ENCODE peak calls at places on chromosomes 11 and 22, in four cellular contexts. W is ovary, A is IMR-90, K is stomach. B is an unnamed sample.

GRCh38 chr22:22343603-22344276 is 99.2 kb downstream of the VPREB1 start:
- DNase-seq in A (no peak), K (no peak), W (no peak), B (no peak)

GRCh38 chr11:100545970-100546369 is 141.1 kb upstream of the ARHGAP42 start:
- DNase-seq in W (no peak), K (no peak), A (no peak), B (no peak)

GRCh38 chr11:122733301-122733686 is 77.8 kb downstream of the UBASH3B start:
- DNase-seq in A (peak; percentile 92), K (no peak), W (no peak), B (no peak)

GRCh38 chr11:120086651-120087050 is 51.3 kb downstream of the TRIM29 start:
- DNase-seq in A (no peak), W (no peak), K (no peak), B (no peak)

GRCh38 chr11:20016526-20016925 is 143.7 kb downstream of the DBX1 start:
- DNase-seq in W (no peak), K (no peak), A (no peak), B (no peak)

GRCh38 chr11:95764267-95764898 is 25.2 kb downstream of the FAM76B start:
- DNase-seq in A (peak; percentile 67), K (no peak), W (no peak), B (no peak)

GRCh38 chr22:31935961-31936635 is 8.2 kb upstream of the YWHAH start:
- DNase-seq in A (no peak), W (no peak), K (no peak), B (no peak)

GRCh38 chr11:91794146-91794545 is 430.5 kb upstream of the FAT3 start:
- DNase-seq in A (no peak), W (no peak), K (no peak), B (no peak)

GRCh38 chr11:119427279-119427678 is 4.3 kb upstream of the THY1 start:
- DNase-seq in W (no peak), A (no peak), K (no peak), B (no peak)

GRCh38 chr22:40668611-40669390 is 10.5 kb upstream of the MCHR1 start:
- DNase-seq in K (no peak), A (peak; percentile 89), W (no peak), B (no peak)

GRCh38 chr11:124719534-124719933 is 20.2 kb upstream of the NRGN start:
- DNase-seq in A (no peak), K (no peak), W (no peak), B (no peak)

GRCh38 chr11:124717421-124717785 is 22.3 kb upstream of the NRGN start:
- DNase-seq in W (no peak), A (peak; percentile 59), K (no peak), B (no peak)

GRCh38 chr11:124716596-124716995 is 23.1 kb upstream of the NRGN start:
- DNase-seq in K (no peak), W (no peak), A (peak; percentile 27), B (no peak)

GRCh38 chr11:124718801-124719200 is 20.9 kb upstream of the NRGN start:
- DNase-seq in W (no peak), K (no peak), A (no peak), B (no peak)

GRCh38 chr11:124717786-124718634 is 21.7 kb upstream of the NRGN start:
- DNase-seq in K (no peak), A (peak; percentile 34), W (no peak), B (no peak)
- H3K27me3 ChIP-seq in K (peaks cover 82% of the 10 kb centered on the region), A (peaks cover 33% of the 10 kb centered on the region), W (no peaks in the 10 kb centered on the region), B (no peaks in the 10 kb centered on the region)

DNA sequence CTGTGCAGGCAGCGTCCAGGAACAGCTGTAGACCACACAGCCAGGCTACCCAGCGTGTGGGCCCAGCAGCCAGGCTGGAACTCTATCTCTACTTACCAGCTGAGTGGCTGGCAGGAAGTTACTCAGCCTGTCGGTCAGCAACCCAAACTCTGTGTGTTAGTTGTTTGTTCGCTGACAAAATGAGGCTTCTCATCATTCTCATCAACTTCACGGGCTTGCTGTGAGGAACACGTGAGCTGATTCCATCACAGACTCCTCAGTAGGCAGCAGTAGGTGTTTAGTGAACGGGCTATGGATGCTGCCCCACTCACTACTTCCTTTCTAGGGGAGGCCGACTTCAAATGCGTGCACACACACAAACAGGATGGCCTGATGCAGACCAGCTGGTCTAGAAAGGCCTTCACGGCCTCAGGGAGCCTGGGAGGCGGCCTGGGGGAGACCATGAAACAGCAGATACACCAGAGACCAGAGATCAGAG is 830 bp upstream of the SPDYC start:
- DNase-seq in K (no peak), A (peak; percentile 55), W (no peak), B (no peak)
- H3K27ac ChIP-seq in K (no peak overlapping the region), A (peak overlapping the region; percentile 72), W (no peak overlapping the region), B (no peak overlapping the region)

DNA sequence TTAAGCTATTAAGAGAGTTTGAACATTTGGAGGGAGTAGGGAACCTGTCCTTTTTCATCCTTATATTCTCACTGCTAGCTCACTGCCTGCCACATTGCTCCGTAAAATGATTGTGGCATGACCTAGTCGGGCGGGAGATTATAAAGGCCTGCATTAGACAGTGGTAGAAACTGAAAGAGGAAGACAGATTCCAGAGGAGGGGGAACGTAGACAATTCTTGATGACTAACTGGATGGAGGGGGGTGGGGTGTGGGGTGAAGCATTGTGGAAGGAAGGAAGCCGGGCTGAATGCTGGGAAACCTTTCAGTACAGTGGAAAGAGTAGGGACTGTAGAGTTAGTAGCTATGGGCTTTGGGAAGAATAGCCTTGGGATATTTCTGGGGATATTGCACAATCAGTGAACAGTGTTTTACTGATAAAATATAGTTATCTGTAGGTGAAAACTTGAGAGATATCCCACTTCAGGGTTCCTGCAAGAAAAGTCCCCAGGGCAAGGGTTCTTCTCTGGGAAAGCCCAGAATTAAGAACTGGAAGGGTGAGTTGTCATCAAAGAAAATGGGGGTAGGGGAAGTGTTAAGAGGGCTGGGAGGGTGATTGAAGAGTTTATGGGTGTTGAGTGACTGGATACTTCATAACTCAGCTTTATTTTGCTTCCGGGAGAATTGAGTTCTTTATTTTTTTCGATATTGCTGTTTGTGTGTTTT is 2.1 kb downstream of the MED15 start:
- DNase-seq in K (peak; percentile 67), A (peak; percentile 94), W (peak; percentile 68), B (peak; percentile 61)
- TF ChIP-seq POLR2A in K (no peak), A (peak; percentile 92), W (no peak), B (peak; percentile 73)

DNA sequence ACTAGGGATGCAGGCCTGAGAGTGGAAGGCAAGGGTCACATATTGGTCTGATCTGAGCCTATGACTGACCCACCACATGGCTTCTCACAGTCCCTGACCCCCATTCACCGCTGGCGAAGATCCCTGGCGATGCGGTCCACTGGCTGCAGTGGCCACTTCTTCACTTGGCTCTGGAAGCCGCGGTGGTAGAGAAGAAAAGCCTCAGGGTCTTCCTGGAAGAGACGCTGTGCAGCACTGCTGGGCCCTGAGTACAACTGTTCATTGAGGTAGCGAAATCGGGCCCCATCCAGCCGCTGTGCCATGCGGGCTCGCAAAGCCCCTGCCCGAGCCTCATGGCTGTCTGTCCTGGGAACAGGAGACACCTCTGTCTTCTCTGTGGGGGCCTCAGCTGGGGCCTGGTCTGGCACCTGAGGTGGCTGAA is 2.4 kb downstream of the RRP8 start:
- DNase-seq in A (no peak), W (no peak), K (no peak), B (no peak)
- H3K27me3 ChIP-seq in A (no peaks in the 10 kb centered on the region), W (no peaks in the 10 kb centered on the region), K (no peaks in the 10 kb centered on the region), B (no peaks in the 10 kb centered on the region)

GRCh38 chr22:24973867-24974266 is 21.4 kb downstream of the KIAA1671 start:
- DNase-seq in A (no peak), W (no peak), K (peak; percentile 62), B (no peak)
- H3K27ac ChIP-seq in A (no peak overlapping the region), W (no peak overlapping the region), K (peak overlapping the region; percentile 14), B (no peak overlapping the region)

GRCh38 chr11:72813740-72814138 is 472 bp upstream of the ATG16L2 start:
- DNase-seq in W (peak; percentile 78), K (peak; percentile 85), A (peak; percentile 66), B (peak; percentile 87)

GRCh38 chr11:72812604-72812967 is 1.6 kb upstream of the ATG16L2 start:
- DNase-seq in K (no peak), A (no peak), W (no peak), B (peak; percentile 43)

GRCh38 chr11:72814831-72815618 is 814 bp downstream of the ATG16L2 start:
- DNase-seq in A (peak; percentile 54), K (no peak), W (peak; percentile 46), B (peak; percentile 51)

GRCh38 chr11:72812968-72813739 is 1.1 kb upstream of the ATG16L2 start:
- DNase-seq in W (peak; percentile 24), K (peak; percentile 59), A (peak; percentile 60), B (peak; percentile 50)

DNA sequence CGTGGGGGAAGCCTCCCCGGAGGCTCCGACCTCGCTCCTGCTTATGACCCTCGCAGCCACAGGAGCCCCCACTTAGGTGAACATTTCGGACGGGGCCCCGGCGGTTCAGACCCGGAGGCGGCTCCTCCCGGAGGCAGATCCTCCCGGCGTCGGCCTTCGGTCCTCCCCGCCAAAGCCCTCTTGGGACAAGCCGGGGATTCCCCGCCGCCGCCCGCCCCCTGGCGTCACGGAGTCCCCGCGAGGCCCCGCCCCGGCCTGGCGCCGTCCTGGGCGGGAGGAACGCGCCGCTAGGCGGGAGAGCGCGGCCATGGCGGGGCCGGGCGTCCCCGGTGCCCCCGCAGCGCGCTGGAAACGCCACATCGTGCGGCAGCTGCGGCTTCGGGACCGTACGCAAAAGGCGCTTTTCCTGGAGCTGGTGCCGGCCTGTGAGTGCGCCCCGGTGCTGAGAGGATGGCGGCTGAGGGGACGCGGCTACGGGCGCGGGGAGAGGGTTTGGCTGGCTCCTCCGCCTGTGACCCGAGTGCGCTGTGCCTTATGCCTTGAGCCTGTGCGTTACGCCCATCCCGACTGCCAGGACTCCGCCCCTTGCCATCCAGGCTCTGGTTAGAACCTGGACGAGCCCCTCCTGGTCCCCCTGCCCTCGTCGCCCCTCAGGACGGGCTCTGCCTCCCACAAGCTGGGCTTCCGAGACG is at the start of gene ATG16L2:
- DNase-seq in A (peak; percentile 76), W (peak; percentile 84), K (peak; percentile 89), B (peak; percentile 89)
- TF ChIP-seq POLR2A in A (peak; percentile 48), W (peak; percentile 66), K (no peak), B (peak; percentile 81)

DNA sequence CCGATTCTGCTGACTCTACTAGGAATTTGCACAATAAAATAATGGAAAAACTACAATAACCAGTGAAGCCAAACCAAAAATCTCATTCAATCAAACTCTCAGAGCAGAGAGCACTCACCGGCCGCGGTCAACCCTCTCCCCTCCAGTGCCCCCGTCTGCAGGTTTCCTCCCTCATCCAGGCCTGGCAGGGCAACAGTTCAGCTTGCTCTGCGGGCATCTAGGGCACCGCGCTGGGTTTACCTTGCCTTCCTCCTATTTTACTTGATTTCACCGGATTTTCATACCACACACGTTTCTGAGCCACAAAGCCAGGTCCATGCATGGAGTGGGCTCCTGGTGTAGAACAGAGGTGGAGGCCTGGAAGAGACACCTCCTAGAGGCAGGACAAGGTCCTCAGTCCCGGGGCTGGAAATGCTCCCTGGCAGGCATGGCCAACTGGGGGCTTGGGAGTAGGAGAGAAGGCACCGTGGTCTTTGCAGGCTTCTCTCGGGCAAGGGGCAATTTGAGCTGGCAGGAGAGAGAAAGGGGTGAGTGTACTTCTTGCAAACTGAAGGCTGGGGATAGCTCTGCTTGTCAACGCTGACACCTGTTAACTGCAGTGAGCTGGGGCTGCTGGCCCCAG is 938.4 kb downstream of the BRD1 start:
- DNase-seq in W (no peak), K (no peak), A (no peak), B (no peak)
- H3K27me3 ChIP-seq in W (no peaks in the 10 kb centered on the region), K (peaks cover 76% of the 10 kb centered on the region), A (no peaks in the 10 kb centered on the region), B (no peaks in the 10 kb centered on the region)

GRCh38 chr11:130086627-130087026 is 16.9 kb downstream of the APLP2 start:
- DNase-seq in A (no peak), K (no peak), W (no peak), B (no peak)

GRCh38 chr11:130088909-130089668 is 19.4 kb downstream of the APLP2 start:
- DNase-seq in K (no peak), A (no peak), W (no peak), B (no peak)

GRCh38 chr11:130088217-130088616 is 18.5 kb downstream of the APLP2 start:
- DNase-seq in K (no peak), A (no peak), W (no peak), B (no peak)

GRCh38 chr11:130085671-130086070 is 16.0 kb downstream of the APLP2 start:
- DNase-seq in K (no peak), W (no peak), A (no peak), B (no peak)

GRCh38 chr11:130087294-130087926 is 17.7 kb downstream of the APLP2 start:
- DNase-seq in W (no peak), K (no peak), A (no peak), B (no peak)
- H3K27ac ChIP-seq in W (no peak overlapping the region), K (no peak overlapping the region), A (no peak overlapping the region), B (peak overlapping the region; percentile 39)